ENCODE peak calls at places on chromosomes 3 and 15, in four cellular contexts. One of them, this sample, is unnamed.
A peak's percentile ranks its signal among the peaks of the same experiment; 100 is the strongest.

GRCh38 chr15:25136119-25136518 is 181.3 kb downstream of the SNRPN start:
- DNase-seq in AG09309: no peak
- DNase-seq in brain microvascular endothelial cell: peak; percentile 7
- DNase-seq in Peyer's patch: no peak
- DNase-seq in this sample: no peak

GRCh38 chr3:106631378-106632083 is 745.7 kb upstream of the CCDC54 start:
- DNase-seq in AG09309: no peak
- DNase-seq in brain microvascular endothelial cell: no peak
- DNase-seq in Peyer's patch: no peak
- DNase-seq in this sample: no peak

GRCh38 chr3:110650752-110651151 is 420.9 kb upstream of the NECTIN3 start:
- DNase-seq in AG09309: no peak
- DNase-seq in brain microvascular endothelial cell: no peak
- DNase-seq in Peyer's patch: no peak
- DNase-seq in this sample: no peak

GRCh38 chr3:85572426-85572825 is 613.6 kb downstream of the CADM2 start:
- DNase-seq in AG09309: no peak
- DNase-seq in brain microvascular endothelial cell: peak; percentile 86
- DNase-seq in Peyer's patch: no peak
- DNase-seq in this sample: no peak

GRCh38 chr3:157233923-157234322 is 74.0 kb upstream of the CCNL1 start:
- DNase-seq in AG09309: no peak
- DNase-seq in brain microvascular endothelial cell: no peak
- DNase-seq in Peyer's patch: no peak
- DNase-seq in this sample: no peak

GRCh38 chr3:24688446-24689148 is 193.9 kb upstream of the THRB start:
- DNase-seq in AG09309: no peak
- DNase-seq in brain microvascular endothelial cell: peak; percentile 76
- DNase-seq in Peyer's patch: no peak
- DNase-seq in this sample: no peak

GRCh38 chr3:120100711-120101110 is 6.5 kb upstream of the GSK3B start:
- DNase-seq in AG09309: no peak
- DNase-seq in brain microvascular endothelial cell: no peak
- DNase-seq in Peyer's patch: no peak
- DNase-seq in this sample: no peak

GRCh38 chr15:71559616-71560015 is 250.7 kb upstream of the NR2E3 start:
- DNase-seq in AG09309: no peak
- DNase-seq in brain microvascular endothelial cell: no peak
- DNase-seq in Peyer's patch: no peak
- DNase-seq in this sample: no peak

GRCh38 chr15:68055224-68055705 is 1.1 kb downstream of the PIAS1 start:
- DNase-seq in AG09309: peak; percentile 2
- DNase-seq in brain microvascular endothelial cell: peak; percentile 51
- DNase-seq in Peyer's patch: peak; percentile 72
- DNase-seq in this sample: no peak

GRCh38 chr3:47227678-47228077 is 54.9 kb downstream of the KIF9 start:
- DNase-seq in AG09309: no peak
- DNase-seq in brain microvascular endothelial cell: no peak
- DNase-seq in Peyer's patch: peak; percentile 58
- DNase-seq in this sample: no peak

GRCh38 chr3:120180731-120181412 is 86.6 kb upstream of the GSK3B start:
- DNase-seq in AG09309: no peak
- DNase-seq in brain microvascular endothelial cell: no peak
- DNase-seq in Peyer's patch: no peak
- DNase-seq in this sample: no peak

GRCh38 chr3:62621171-62621570 is 247.8 kb upstream of the FEZF2 start:
- DNase-seq in AG09309: no peak
- DNase-seq in brain microvascular endothelial cell: no peak
- DNase-seq in Peyer's patch: no peak
- DNase-seq in this sample: no peak

GRCh38 chr3:112793311-112794081 is 53.2 kb downstream of the CD200R1L start:
- DNase-seq in AG09309: no peak
- DNase-seq in brain microvascular endothelial cell: no peak
- DNase-seq in Peyer's patch: no peak
- DNase-seq in this sample: no peak

GRCh38 chr3:39021029-39021428 is 30.7 kb downstream of the SCN11A start:
- DNase-seq in AG09309: no peak
- DNase-seq in brain microvascular endothelial cell: no peak
- DNase-seq in Peyer's patch: no peak
- DNase-seq in this sample: no peak

GRCh38 chr3:166080096-166080495 is 242.9 kb upstream of the BCHE start:
- DNase-seq in AG09309: no peak
- DNase-seq in brain microvascular endothelial cell: no peak
- DNase-seq in Peyer's patch: no peak
- DNase-seq in this sample: no peak

DNA sequence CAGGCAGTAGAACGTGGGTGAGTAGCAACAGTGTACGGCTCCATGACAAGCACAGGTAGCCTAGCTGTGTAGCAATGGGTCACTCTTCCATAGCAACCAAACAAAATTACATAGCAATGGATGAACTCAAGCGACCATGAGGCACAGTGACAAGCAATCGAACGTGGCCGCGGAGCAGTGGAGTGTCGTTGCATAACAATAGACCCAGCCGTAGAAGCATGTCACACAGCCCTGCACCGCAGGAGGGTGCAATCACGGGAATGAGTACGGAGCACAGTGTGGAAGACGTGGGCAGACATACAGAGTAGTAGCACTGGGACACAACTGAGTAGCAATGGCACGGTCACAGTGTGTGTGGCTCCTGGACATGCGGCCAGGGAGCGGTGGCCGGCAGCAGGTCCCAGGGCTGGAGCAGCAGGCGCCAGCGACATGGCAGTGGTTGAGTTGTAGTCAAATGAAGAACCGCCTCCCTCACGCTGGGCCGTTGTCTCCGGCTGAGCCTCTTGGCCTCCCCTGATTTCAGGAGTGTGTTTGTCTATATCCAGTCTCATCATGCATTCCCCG is 64.0 kb downstream of the CCDC33 start:
- DNase-seq in AG09309: no peak
- DNase-seq in brain microvascular endothelial cell: no peak
- DNase-seq in Peyer's patch: no peak
- DNase-seq in this sample: no peak
- TF ChIP-seq CTCF in AG09309: no peak
- TF ChIP-seq CTCF in brain microvascular endothelial cell: no peak
- TF ChIP-seq CTCF in Peyer's patch: no peak
- TF ChIP-seq CTCF in this sample: no peak

GRCh38 chr15:64092075-64092820 is 1.4 kb downstream of the CIAO2A start:
- DNase-seq in AG09309: no peak
- DNase-seq in brain microvascular endothelial cell: no peak
- DNase-seq in Peyer's patch: no peak
- DNase-seq in this sample: no peak

GRCh38 chr15:64093627-64094417 is at the start of gene CIAO2A:
- DNase-seq in AG09309: peak; percentile 92
- DNase-seq in brain microvascular endothelial cell: peak; percentile 99
- DNase-seq in Peyer's patch: peak; percentile 98
- DNase-seq in this sample: peak; percentile 70

GRCh38 chr15:64095431-64095794 is 369 bp upstream of the SNX1 start:
- DNase-seq in AG09309: no peak
- DNase-seq in brain microvascular endothelial cell: no peak
- DNase-seq in Peyer's patch: no peak
- DNase-seq in this sample: no peak

GRCh38 chr15:64090527-64090926 is 3.1 kb downstream of the CIAO2A start:
- DNase-seq in AG09309: no peak
- DNase-seq in brain microvascular endothelial cell: no peak
- DNase-seq in Peyer's patch: no peak
- DNase-seq in this sample: no peak

GRCh38 chr15:64092864-64093626 is 593 bp downstream of the CIAO2A start:
- DNase-seq in AG09309: no peak
- DNase-seq in brain microvascular endothelial cell: peak; percentile 50
- DNase-seq in Peyer's patch: peak; percentile 77
- DNase-seq in this sample: peak; percentile 15
- TF ChIP-seq CTCF in AG09309: peak; percentile 6
- TF ChIP-seq CTCF in brain microvascular endothelial cell: peak; percentile 25
- TF ChIP-seq CTCF in Peyer's patch: no peak
- TF ChIP-seq CTCF in this sample: no peak

GRCh38 chr3:55826731-55827496 is 339.8 kb upstream of the WNT5A start:
- DNase-seq in AG09309: no peak
- DNase-seq in brain microvascular endothelial cell: no peak
- DNase-seq in Peyer's patch: no peak
- DNase-seq in this sample: no peak
- TF ChIP-seq CTCF in AG09309: no peak
- TF ChIP-seq CTCF in brain microvascular endothelial cell: no peak
- TF ChIP-seq CTCF in Peyer's patch: no peak
- TF ChIP-seq CTCF in this sample: no peak

DNA sequence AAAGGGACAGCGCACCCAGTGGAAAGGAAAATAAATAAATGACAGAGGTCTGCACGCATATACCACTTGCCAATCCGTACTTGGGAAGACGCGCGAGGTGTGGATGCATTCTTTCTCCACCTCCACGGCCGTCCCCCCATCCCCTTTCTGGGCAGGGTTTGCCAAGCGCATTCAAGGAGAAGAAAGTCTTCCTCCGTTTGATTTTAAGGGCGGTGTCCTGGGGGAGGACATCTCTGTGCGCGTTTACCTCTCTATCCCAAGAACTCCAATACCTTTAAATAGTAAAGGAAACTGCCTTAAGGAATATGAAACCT is 576 bp upstream of the MB21D2 start:
- DNase-seq in AG09309: no peak
- DNase-seq in brain microvascular endothelial cell: no peak
- DNase-seq in Peyer's patch: no peak
- DNase-seq in this sample: no peak
- TF ChIP-seq CTCF in AG09309: no peak
- TF ChIP-seq CTCF in brain microvascular endothelial cell: no peak
- TF ChIP-seq CTCF in Peyer's patch: no peak
- TF ChIP-seq CTCF in this sample: peak; percentile 14

DNA sequence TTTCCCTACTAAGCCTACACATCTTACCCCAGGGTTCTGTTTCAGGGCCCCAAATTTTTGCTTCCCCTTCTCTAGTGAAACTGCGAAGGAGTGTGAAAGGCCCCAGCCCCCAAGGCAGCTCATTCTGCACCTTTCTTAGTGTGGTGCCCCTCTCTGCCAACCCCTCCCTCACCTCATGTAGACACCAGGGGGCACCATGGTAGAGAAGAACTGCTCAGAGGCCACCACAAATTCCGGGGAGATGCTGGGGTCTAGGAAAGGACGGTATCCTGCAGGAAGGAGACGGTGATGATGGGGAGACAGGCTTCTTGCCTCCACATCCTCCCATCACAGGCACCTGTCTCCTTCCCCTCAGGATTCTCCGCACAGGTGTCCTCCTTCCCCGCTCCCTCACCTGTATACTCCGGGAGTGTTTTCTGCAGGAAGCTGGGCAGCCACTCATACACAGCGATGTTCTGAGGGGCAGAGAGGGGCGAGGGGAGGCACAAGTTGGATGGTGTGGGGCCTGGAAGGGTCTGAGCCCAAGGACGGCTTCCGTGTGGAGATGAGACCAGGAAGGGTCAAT is 3.6 kb downstream of the DUOX2 start:
- DNase-seq in AG09309: no peak
- DNase-seq in brain microvascular endothelial cell: no peak
- DNase-seq in Peyer's patch: no peak
- DNase-seq in this sample: no peak
- TF ChIP-seq CTCF in AG09309: no peak
- TF ChIP-seq CTCF in brain microvascular endothelial cell: peak; percentile 39
- TF ChIP-seq CTCF in Peyer's patch: no peak
- TF ChIP-seq CTCF in this sample: no peak

GRCh38 chr3:99551520-99551919 is 86.9 kb upstream of the COL8A1 start:
- DNase-seq in AG09309: no peak
- DNase-seq in brain microvascular endothelial cell: no peak
- DNase-seq in Peyer's patch: no peak
- DNase-seq in this sample: no peak
- TF ChIP-seq CTCF in AG09309: peak; percentile 9
- TF ChIP-seq CTCF in brain microvascular endothelial cell: peak; percentile 53
- TF ChIP-seq CTCF in Peyer's patch: no peak
- TF ChIP-seq CTCF in this sample: peak; percentile 21

GRCh38 chr15:58065445-58066041 is at the start of gene ALDH1A2:
- DNase-seq in AG09309: no peak
- DNase-seq in brain microvascular endothelial cell: no peak
- DNase-seq in Peyer's patch: peak; percentile 46
- DNase-seq in this sample: peak; percentile 15
- TF ChIP-seq CTCF in AG09309: no peak
- TF ChIP-seq CTCF in brain microvascular endothelial cell: no peak
- TF ChIP-seq CTCF in Peyer's patch: no peak
- TF ChIP-seq CTCF in this sample: no peak

DNA sequence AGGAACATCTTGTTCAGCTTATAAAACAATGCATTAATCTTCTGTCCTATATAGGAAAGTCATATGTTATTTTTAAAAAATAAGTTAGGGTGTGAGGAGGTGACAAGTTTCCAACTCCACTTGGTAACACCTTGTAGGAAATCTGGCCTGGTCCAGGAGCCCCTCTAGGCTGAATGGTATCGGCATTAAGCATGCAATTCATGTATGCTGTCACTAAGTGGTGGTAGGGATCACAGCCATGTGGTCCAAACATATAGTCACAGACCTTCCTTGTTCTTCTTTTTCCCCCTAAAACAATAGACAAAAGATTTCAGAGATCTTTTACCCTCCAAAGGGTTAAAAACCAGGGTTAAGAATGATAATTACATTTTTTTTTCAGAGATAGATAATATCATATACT is 4.2 kb upstream of the APBA2 start:
- DNase-seq in AG09309: no peak
- DNase-seq in brain microvascular endothelial cell: no peak
- DNase-seq in Peyer's patch: no peak
- DNase-seq in this sample: no peak
- TF ChIP-seq CTCF in AG09309: no peak
- TF ChIP-seq CTCF in brain microvascular endothelial cell: peak; percentile 33
- TF ChIP-seq CTCF in Peyer's patch: no peak
- TF ChIP-seq CTCF in this sample: no peak

GRCh38 chr3:49801160-49801559 is 1.5 kb upstream of the CDHR4 start:
- DNase-seq in AG09309: no peak
- DNase-seq in brain microvascular endothelial cell: no peak
- DNase-seq in Peyer's patch: no peak
- DNase-seq in this sample: no peak

GRCh38 chr3:49804141-49805041 is 1.3 kb downstream of the INKA1 start:
- DNase-seq in AG09309: no peak
- DNase-seq in brain microvascular endothelial cell: no peak
- DNase-seq in Peyer's patch: no peak
- DNase-seq in this sample: no peak

GRCh38 chr3:49805367-49805782 is 2.3 kb downstream of the INKA1 start:
- DNase-seq in AG09309: peak; percentile 86
- DNase-seq in brain microvascular endothelial cell: peak; percentile 45
- DNase-seq in Peyer's patch: peak; percentile 87
- DNase-seq in this sample: no peak

GRCh38 chr3:49802719-49803463 is at the start of gene INKA1:
- DNase-seq in AG09309: no peak
- DNase-seq in brain microvascular endothelial cell: peak; percentile 54
- DNase-seq in Peyer's patch: peak; percentile 96
- DNase-seq in this sample: peak; percentile 82

DNA sequence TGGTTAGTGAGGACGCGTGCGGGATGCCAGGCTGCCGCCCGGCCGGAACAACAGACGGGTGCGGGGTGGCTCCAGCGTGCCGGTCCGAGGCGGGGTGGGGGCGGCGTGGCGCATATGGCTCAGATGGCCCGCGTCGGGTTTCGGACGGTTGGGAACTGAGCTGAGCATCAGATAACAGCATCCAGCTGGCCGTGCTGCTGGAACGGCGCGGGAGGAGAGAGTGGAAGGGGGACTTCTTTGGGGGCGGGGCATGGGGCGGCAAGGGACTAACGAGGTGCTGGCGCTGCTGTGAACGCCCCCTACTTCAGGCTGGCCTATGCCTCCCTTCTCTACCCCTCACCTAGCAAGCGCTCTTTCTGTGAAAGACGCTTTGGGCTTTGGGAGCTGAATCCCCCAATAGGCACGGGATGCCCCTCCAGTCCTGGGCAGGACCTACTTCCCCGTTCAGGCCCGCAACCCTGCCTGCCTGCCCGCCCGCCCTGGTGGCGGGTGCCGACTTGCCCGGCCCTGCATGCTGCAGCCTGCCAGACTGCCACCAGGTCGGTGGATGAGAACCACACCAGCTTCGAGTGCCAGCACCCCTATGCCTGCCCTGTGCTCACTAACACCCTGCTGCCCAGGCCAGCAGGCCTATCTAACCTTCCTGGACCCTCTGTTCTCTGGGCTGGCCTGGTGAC is 541 bp downstream of the INKA1 start:
- DNase-seq in AG09309: no peak
- DNase-seq in brain microvascular endothelial cell: no peak
- DNase-seq in Peyer's patch: peak; percentile 80
- DNase-seq in this sample: no peak
- TF ChIP-seq CTCF in AG09309: no peak
- TF ChIP-seq CTCF in brain microvascular endothelial cell: no peak
- TF ChIP-seq CTCF in Peyer's patch: no peak
- TF ChIP-seq CTCF in this sample: no peak

This sample was measured in progenitor cell of endocrine pancreas.